ENCODE peak calls at places on chromosomes 12 and 14, in seven cellular contexts. L is GM06990, J is hepatocyte, W is upper lobe of right lung, K is cardiac muscle cell, Y is lower leg skin, P is cardiac fibroblast. U is an unnamed sample.

GRCh38 chr14:75299064-75299463 is 20.4 kb downstream of the FOS start:
- DNase-seq in L (no peak), P (peak; percentile 94), J (peak; percentile 60), W (peak; percentile 77), K (no peak), Y (peak; percentile 92), U (peak; percentile 97)

GRCh38 chr12:104716183-104716571 is 241.9 kb downstream of the SLC41A2 start:
- DNase-seq in K (no peak), Y (no peak), W (no peak), P (no peak), L (no peak), J (no peak), U (no peak)

GRCh38 chr12:21888464-21888863 is 52.8 kb downstream of the ABCC9 start:
- DNase-seq in P (no peak), W (no peak), Y (no peak), L (no peak), K (no peak), J (no peak), U (no peak)

GRCh38 chr12:52980096-52980694 is 26.1 kb upstream of the EIF4B start:
- DNase-seq in Y (no peak), P (no peak), J (no peak), L (no peak), W (no peak), K (no peak), U (no peak)

GRCh38 chr12:110550981-110551380 is 32.1 kb downstream of the PPTC7 start:
- DNase-seq in L (no peak), Y (no peak), J (no peak), P (no peak), K (no peak), W (no peak), U (no peak)

GRCh38 chr12:90170740-90171139 is 462.1 kb upstream of the ATP2B1 start:
- DNase-seq in J (no peak), Y (no peak), W (no peak), K (no peak), L (no peak), P (no peak), U (no peak)

GRCh38 chr12:46944771-46945170 is 119.0 kb upstream of the SLC38A4 start:
- DNase-seq in Y (no peak), W (no peak), J (no peak), L (no peak), K (no peak), P (no peak), U (no peak)

GRCh38 chr12:78034025-78034424 is 203.3 kb downstream of the NAV3 start:
- DNase-seq in J (no peak), L (no peak), Y (no peak), P (peak; percentile 86), W (no peak), K (no peak), U (peak; percentile 96)

GRCh38 chr14:58717211-58717610 is 79.4 kb downstream of the DACT1 start:
- DNase-seq in P (no peak), L (no peak), J (no peak), Y (no peak), W (no peak), K (no peak), U (no peak)

GRCh38 chr14:85296466-85297210 is 233.3 kb upstream of the FLRT2 start:
- DNase-seq in W (no peak), L (no peak), J (peak; percentile 68), Y (no peak), P (peak; percentile 69), K (peak; percentile 16), U (peak; percentile 1)

GRCh38 chr12:49873361-49873934 is 30.3 kb downstream of the FAIM2 start:
- DNase-seq in J (no peak), K (no peak), Y (peak; percentile 54), L (no peak), W (peak; percentile 49), P (peak; percentile 70), U (no peak)

GRCh38 chr12:89348894-89349669 is 3.2 kb downstream of the DUSP6 start:
- DNase-seq in Y (no peak), P (peak; percentile 26), W (no peak), J (no peak), K (no peak), L (no peak), U (peak; percentile 35)

GRCh38 chr12:55730447-55730820 is 1.6 kb upstream of the CD63 start:
- DNase-seq in K (no peak), W (no peak), P (no peak), Y (no peak), J (no peak), L (no peak), U (no peak)
- TF ChIP-seq CTCF in K (no peak), W (no peak), P (no peak), Y (no peak), J (no peak), L (no peak), U (no peak)

GRCh38 chr12:123114305-123115083 is 36.4 kb downstream of the PITPNM2 start:
- DNase-seq in P (no peak), Y (no peak), K (no peak), J (no peak), W (no peak), L (no peak), U (no peak)
- H3K4me3 ChIP-seq in P (no peak overlapping the region), Y (no peak overlapping the region), K (no peak overlapping the region), J (no peak overlapping the region), W (no peak overlapping the region), L (no peak overlapping the region), U (no peak overlapping the region)

DNA sequence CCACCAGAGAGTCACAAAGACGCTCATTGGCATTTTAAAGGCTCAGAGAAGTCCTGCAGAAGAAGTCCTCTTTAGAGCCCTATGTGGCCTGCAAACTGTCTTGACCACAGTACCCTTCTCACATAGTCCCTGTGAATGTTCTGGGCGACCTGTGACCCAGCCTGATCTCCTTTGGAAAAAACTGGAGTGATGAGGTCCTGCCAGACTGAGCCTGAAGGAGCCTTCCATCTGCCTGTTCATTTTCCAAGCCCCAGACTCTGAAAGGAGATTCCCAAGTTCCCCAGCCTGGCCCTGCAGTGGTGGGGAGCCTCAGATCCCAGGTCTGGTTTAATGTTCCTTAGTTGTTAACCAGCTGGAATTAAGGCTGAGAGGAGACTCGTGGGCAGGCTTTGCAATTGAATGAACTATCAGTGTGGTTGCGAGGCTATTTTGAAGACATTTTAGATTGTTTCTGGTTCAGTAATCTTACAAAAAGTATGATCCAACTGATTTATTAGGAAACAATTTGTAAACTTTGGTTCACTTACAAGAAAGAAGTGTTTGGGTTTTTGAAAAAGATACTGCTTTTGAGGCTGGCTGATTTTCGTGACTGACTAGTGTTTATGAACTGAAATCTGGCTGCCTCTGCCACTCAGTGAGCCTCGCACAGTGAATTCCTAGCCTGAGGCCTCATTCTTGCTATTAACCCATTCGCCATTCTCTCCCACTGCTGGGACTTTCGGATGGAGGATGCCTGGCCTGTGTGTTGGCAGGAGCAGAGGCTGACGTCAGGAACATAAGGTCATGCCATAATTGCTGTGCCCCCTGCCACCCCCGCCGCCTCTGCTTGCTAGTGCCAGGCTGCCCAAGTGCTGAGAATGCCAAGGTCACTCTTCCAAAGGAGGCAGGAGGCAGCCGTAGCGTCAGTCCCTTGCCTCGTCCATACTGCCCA is 249.0 kb downstream of the CACNA1C start:
- DNase-seq in K (no peak), L (no peak), Y (peak; percentile 81), J (peak; percentile 31), P (no peak), W (no peak), U (no peak)
- TF ChIP-seq CTCF in K (no peak), L (no peak), Y (no peak), J (no peak), P (no peak), W (no peak), U (no peak)

DNA sequence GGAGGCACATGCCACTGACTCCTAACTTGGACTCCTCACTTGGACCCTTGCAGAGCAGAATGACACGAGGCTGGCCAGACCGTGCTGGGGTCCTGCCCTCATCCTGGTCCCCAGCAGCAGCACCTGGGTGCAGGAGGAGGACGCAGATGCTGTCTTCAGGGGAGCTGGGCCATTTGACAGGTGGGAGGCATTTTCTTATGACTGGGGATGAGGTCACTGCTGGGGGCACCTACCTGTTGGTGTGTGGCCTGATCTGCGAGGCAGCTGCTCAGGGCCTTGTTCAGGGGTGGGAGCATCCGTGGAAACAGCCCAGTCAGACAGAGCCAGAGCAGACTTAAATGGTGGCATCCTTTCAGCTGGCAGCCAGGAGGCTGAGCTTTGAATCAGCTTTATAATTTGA is 57.3 kb downstream of the CACNA1C start:
- DNase-seq in L (no peak), K (no peak), J (no peak), W (peak; percentile 28), Y (no peak), P (no peak), U (no peak)
- H3K4me3 ChIP-seq in L (no peak overlapping the region), K (no peak overlapping the region), J (no peak overlapping the region), W (no peak overlapping the region), Y (no peak overlapping the region), P (no peak overlapping the region), U (no peak overlapping the region)

GRCh38 chr12:124694846-124695497 is 127.6 kb upstream of the NCOR2 start:
- DNase-seq in J (no peak), W (no peak), K (no peak), L (no peak), P (peak; percentile 85), Y (no peak), U (peak; percentile 84)
- TF ChIP-seq CTCF in J (no peak), W (no peak), K (no peak), L (no peak), P (peak; percentile 5), Y (no peak), U (no peak)

GRCh38 chr14:104792101-104792884 is 3.3 kb downstream of the AKT1 start:
- DNase-seq in P (no peak), J (no peak), W (peak; percentile 92), Y (no peak), K (no peak), L (no peak), U (no peak)
- H3K4me3 ChIP-seq in P (no peak overlapping the region), J (no peak overlapping the region), W (no peak overlapping the region), Y (no peak overlapping the region), K (no peak overlapping the region), L (no peak overlapping the region), U (no peak overlapping the region)

GRCh38 chr14:22226381-22226780 is 362.6 kb downstream of the DAD1 start:
- DNase-seq in K (no peak), L (peak; percentile 6), Y (no peak), J (no peak), P (no peak), W (no peak), U (peak; percentile 73)

GRCh38 chr14:22225526-22226133 is 363.4 kb downstream of the DAD1 start:
- DNase-seq in L (no peak), J (no peak), P (peak; percentile 3), K (no peak), W (no peak), Y (no peak), U (no peak)

GRCh38 chr14:22220427-22220826 is 368.6 kb downstream of the DAD1 start:
- DNase-seq in P (peak; percentile 1), Y (no peak), W (no peak), L (no peak), J (peak; percentile 19), K (no peak), U (no peak)

GRCh38 chr14:22218729-22219128 is 370.3 kb downstream of the DAD1 start:
- DNase-seq in P (no peak), Y (no peak), K (no peak), J (no peak), W (no peak), L (no peak), U (no peak)

GRCh38 chr14:22221508-22221907 is 367.5 kb downstream of the DAD1 start:
- DNase-seq in P (peak; percentile 1), K (no peak), L (no peak), Y (no peak), J (peak; percentile 27), W (no peak), U (peak; percentile 37)
- TF ChIP-seq CTCF in P (peak; percentile 30), K (peak; percentile 38), L (peak; percentile 57), Y (no peak), J (peak; percentile 47), W (peak; percentile 31), U (peak; percentile 38)